ENCODE peak calls at places on chromosomes 3 and 15, in nine cellular contexts. V is CD8-positive, alpha-beta T cell; W is HTR-8/SVneo; B is NCI-H1105 treated with DMSO at 0.1 percent for 48 hours; P is GM23338; R is stimulated activated naive B cell treated with anti-CD40 and anti-IgM and Interleukin-4, amounts not matched to agents 10 μg/mL and 1 μg/mL and 100 μg/mL, for 72 hours; O is SK-N-SH; L is AG20443; E is T1000. N is an unnamed sample.

GRCh38 chr15:64596701-64597468 is 136.5 kb downstream of the ZNF609 start:
- DNase-seq in V (peak; percentile 22), W (peak; percentile 21), B (peak; percentile 98), P (peak; percentile 86), R (no peak), O (no peak), L (peak; percentile 54), E (no peak), N (peak; percentile 42)

GRCh38 chr3:14803101-14803980 is 15.4 kb upstream of the FGD5 start:
- DNase-seq in V (no peak), W (no peak), B (no peak), P (peak; percentile 14), R (no peak), O (peak; percentile 53), L (peak; percentile 64), E (no peak), N (no peak)

GRCh38 chr15:85407421-85408269 is 27.2 kb downstream of the AKAP13 start:
- DNase-seq in V (peak; percentile 29), W (peak; percentile 66), B (peak; percentile 40), P (no peak), R (peak; percentile 43), O (no peak), L (peak; percentile 76), E (no peak), N (no peak)

GRCh38 chr3:65230251-65231140 is 542.7 kb upstream of the ADAMTS9 start:
- DNase-seq in V (no peak), W (no peak), B (no peak), P (no peak), R (no peak), O (no peak), L (no peak), E (no peak), N (no peak)

GRCh38 chr3:73547427-73548036 is 77.2 kb downstream of the PDZRN3 start:
- DNase-seq in V (no peak), W (no peak), B (no peak), P (peak; percentile 29), R (no peak), O (no peak), L (peak; percentile 76), E (no peak), N (no peak)

GRCh38 chr15:73889725-73890124 is 16.4 kb downstream of the TBC1D21 start:
- DNase-seq in V (no peak), W (no peak), B (no peak), P (no peak), R (no peak), O (no peak), L (no peak), E (no peak), N (no peak)

GRCh38 chr3:45261333-45262110 is 35.4 kb upstream of the TMEM158 start:
- DNase-seq in V (no peak), W (no peak), B (no peak), P (no peak), R (no peak), O (no peak), L (no peak), E (no peak), N (no peak)

GRCh38 chr3:70006089-70006488 is 6.6 kb downstream of the SAMMSON start:
- DNase-seq in V (no peak), W (no peak), B (no peak), P (no peak), R (no peak), O (no peak), L (no peak), E (no peak), N (no peak)

GRCh38 chr3:48685603-48686511 is at the start of gene NCKIPSD:
- DNase-seq in V (peak; percentile 91), W (peak; percentile 89), B (peak; percentile 64), P (peak; percentile 93), R (peak; percentile 79), O (peak; percentile 98), L (peak; percentile 99), E (peak; percentile 83), N (peak; percentile 97)

GRCh38 chr3:127143172-127143571 is 49.8 kb upstream of the PRR23E start:
- DNase-seq in V (no peak), W (no peak), B (no peak), P (no peak), R (no peak), O (no peak), L (no peak), E (no peak), N (no peak)

GRCh38 chr3:183203670-183204069 is 41.1 kb upstream of the LAMP3 start:
- DNase-seq in V (no peak), W (no peak), B (peak; percentile 18), P (no peak), R (no peak), O (no peak), L (no peak), E (no peak), N (no peak)